ENCODE peak calls at places on chromosomes 7 and 10, in six cellular contexts. V is T-helper 1 cell; C is activated gamma-delta T cell treated with anti-CD3 and anti-CD28 coated beads, Interleukin-2, amount 50 U/mL, for 16 hours; S is SK-N-SH; H is T-cell; D is mesothelial cell of epicardium. W is an unnamed sample.

GRCh38 chr10:74681917-74682627 is 144.3 kb upstream of the KAT6B start:
- DNase-seq in V (no peak), C (no peak), S (no peak), H (no peak), D (no peak), W (no peak)

GRCh38 chr7:105016083-105017075 is 2.4 kb downstream of the KMT2E start:
- DNase-seq in V (no peak), C (no peak), S (no peak), H (no peak), D (no peak), W (no peak)

GRCh38 chr7:2118056-2118455 is 114.7 kb downstream of the MAD1L1 start:
- DNase-seq in V (no peak), C (no peak), S (no peak), H (no peak), D (no peak), W (no peak)

GRCh38 chr7:86937499-86937898 is 122.0 kb downstream of the ELAPOR2 start:
- DNase-seq in V (no peak), C (no peak), S (no peak), H (no peak), D (no peak), W (no peak)

GRCh38 chr7:151706568-151707469 is 170.1 kb downstream of the PRKAG2 start:
- DNase-seq in V (no peak), C (no peak), S (no peak), H (no peak), D (no peak), W (no peak)

GRCh38 chr10:114305521-114305925 is 66.5 kb downstream of the VWA2 start:
- DNase-seq in V (no peak), C (no peak), S (no peak), H (no peak), D (no peak), W (no peak)

GRCh38 chr10:130368761-130369560 is 232.8 kb downstream of the GLRX3 start:
- DNase-seq in V (no peak), C (no peak), S (no peak), H (no peak), D (no peak), W (no peak)

GRCh38 chr10:43394868-43395267 is 14.1 kb downstream of the HNRNPF start:
- DNase-seq in V (no peak), C (no peak), S (no peak), H (no peak), D (no peak), W (no peak)

GRCh38 chr7:140876519-140877248 is 48.0 kb downstream of the BRAF start:
- DNase-seq in V (no peak), C (no peak), S (no peak), H (no peak), D (no peak), W (no peak)

GRCh38 chr7:380724-381210 is 90.8 kb downstream of the FOXL3 start:
- DNase-seq in V (peak), C (no peak), S (peak), H (no peak), D (no peak), W (peak)

GRCh38 chr7:152014722-152015121 is 10.8 kb upstream of the GALNT11 start:
- DNase-seq in V (no peak), C (no peak), S (no peak), H (no peak), D (no peak), W (no peak)

GRCh38 chr7:92736870-92737269 is 99.5 kb downstream of the CDK6 start:
- DNase-seq in V (no peak), C (no peak), S (no peak), H (no peak), D (no peak), W (no peak)